ENCODE peak calls at places on chromosomes 4 and X, in seven cellular contexts. A is cardiac fibroblast, P is GM13977, G is astrocyte of the spinal cord, B is NCI-H2081, X is ELF-1, O is thoracic aorta. F is an unnamed sample.

GRCh38 chr4:46329118-46329976 is 60.6 kb downstream of the GABRA2 start:
- DNase-seq in A (peak), P (peak), G (peak), B (peak), X (peak), O (no peak), F (peak)

GRCh38 chr4:2243682-2244380 is 1.9 kb upstream of the HAUS3 start:
- DNase-seq in A (peak), P (peak), G (peak), B (peak), X (no peak), O (no peak), F (no peak)

GRCh38 chr4:25258980-25259578 is 25.2 kb downstream of the PI4K2B start:
- DNase-seq in A (peak), P (no peak), G (peak), B (no peak), X (no peak), O (no peak), F (no peak)

GRCh38 chr4:138576684-138577083 is 334.5 kb upstream of the SLC7A11 start:
- DNase-seq in A (peak), P (no peak), G (peak), B (peak), X (peak), O (no peak), F (peak)

GRCh38 chr4:151561551-151562256 is 152.7 kb downstream of the FHIP1A start:
- DNase-seq in A (no peak), P (no peak), G (peak), B (no peak), X (no peak), O (no peak), F (no peak)

GRCh38 chr4:11423465-11423864 is 5.2 kb downstream of the HS3ST1 start:
- DNase-seq in A (no peak), P (no peak), G (no peak), B (no peak), X (no peak), O (no peak), F (no peak)

GRCh38 chr4:94856030-94856429 is 98.3 kb downstream of the BMPR1B start:
- DNase-seq in A (no peak), P (no peak), G (no peak), B (no peak), X (no peak), O (no peak), F (no peak)

GRCh38 chrX:118420462-118420861 is 74.6 kb downstream of the WDR44 start:
- DNase-seq in A (peak), P (no peak), G (peak), B (no peak), X (no peak), O (no peak), F (no peak)

GRCh38 chr4:41538017-41538733 is at the start of gene LIMCH1:
- DNase-seq in A (no peak), P (no peak), G (no peak), B (no peak), X (peak), O (peak), F (no peak)

GRCh38 chr4:53557601-53558000 is 33.7 kb downstream of the LNX1 start:
- DNase-seq in A (no peak), P (no peak), G (no peak), B (no peak), X (no peak), O (no peak), F (no peak)

GRCh38 chr4:173171098-173171497 is 2.5 kb downstream of the GALNT7 start:
- DNase-seq in A (peak), P (no peak), G (peak), B (peak), X (no peak), O (no peak), F (peak)

GRCh38 chr4:138851626-138852443 is 163.7 kb upstream of the NOCT start:
- DNase-seq in A (peak), P (no peak), G (peak), B (peak), X (peak), O (no peak), F (peak)

GRCh38 chr4:183197140-183197539 is 98.1 kb downstream of the WWC2 start:
- DNase-seq in A (no peak), P (no peak), G (no peak), B (no peak), X (no peak), O (no peak), F (no peak)

GRCh38 chr4:80183196-80184052 is 13.9 kb upstream of the PRDM8 start:
- DNase-seq in A (no peak), P (peak), G (no peak), B (no peak), X (no peak), O (no peak), F (no peak)